ENCODE peak calls at places on chromosome 14, in four cellular contexts. S, Z, V and X are unnamed samples.

GRCh38 chr14:76098047-76098446 is 53.7 kb upstream of the GPATCH2L start:
- DNase-seq in Z (no peak), S (no peak), V (no peak), X (no peak)

GRCh38 chr14:27026097-27026496 is 428.3 kb upstream of the NOVA1 start:
- DNase-seq in S (no peak), Z (no peak), V (no peak), X (no peak)

GRCh38 chr14:59905193-59905592 is 14.8 kb upstream of the LRRC9 start:
- DNase-seq in S (no peak), Z (no peak), V (no peak), X (no peak)

GRCh38 chr14:61153436-61153835 is 127.7 kb downstream of the TMEM30B start:
- DNase-seq in S (no peak), Z (peak), V (no peak), X (peak)

GRCh38 chr14:73180385-73180805 is 44.1 kb downstream of the PSEN1 start:
- DNase-seq in S (no peak), Z (no peak), V (no peak), X (peak)

GRCh38 chr14:92135269-92135668 is 13.5 kb downstream of the CPSF2 start:
- DNase-seq in S (peak), V (peak), Z (no peak), X (peak)

GRCh38 chr14:37641117-37641516 is 45.7 kb downstream of the TTC6 start:
- DNase-seq in Z (no peak), V (no peak), S (no peak), X (no peak)

GRCh38 chr14:95068521-95068920 is 88.8 kb downstream of the DICER1 start:
- DNase-seq in V (no peak), S (no peak), Z (no peak), X (no peak)

GRCh38 chr14:20690848-20691640 is 2.5 kb downstream of the ANG start:
- DNase-seq in V (peak), S (peak), Z (peak), X (peak)

GRCh38 chr14:45742187-45742586 is 489.2 kb upstream of the MIS18BP1 start:
- DNase-seq in V (no peak), S (no peak), Z (no peak), X (no peak)

DNA sequence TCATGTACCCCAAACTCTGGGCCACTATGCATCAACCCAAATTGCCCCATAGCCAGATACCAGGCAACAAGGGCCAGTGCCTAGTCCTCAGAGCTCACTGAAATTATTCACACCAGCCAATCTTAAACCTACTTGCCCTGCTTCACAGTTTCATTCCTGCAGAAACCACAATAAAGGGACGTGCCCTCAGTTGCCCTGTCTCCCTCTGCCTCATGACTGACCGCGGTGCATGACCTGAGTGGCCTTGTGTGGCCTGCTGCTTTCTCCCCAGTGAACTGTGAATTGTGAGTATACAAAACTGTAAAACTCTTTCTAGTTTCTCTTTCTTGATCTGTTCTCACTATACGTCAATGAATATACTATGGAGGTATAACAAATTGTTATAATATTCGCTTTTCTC is 490.9 kb upstream of the MIS18BP1 start:
- DNase-seq in S (no peak), V (no peak), Z (no peak), X (no peak)
- TF ChIP-seq NR3C1 in S (no peak), V (no peak), Z (no peak), X (no peak)

DNA sequence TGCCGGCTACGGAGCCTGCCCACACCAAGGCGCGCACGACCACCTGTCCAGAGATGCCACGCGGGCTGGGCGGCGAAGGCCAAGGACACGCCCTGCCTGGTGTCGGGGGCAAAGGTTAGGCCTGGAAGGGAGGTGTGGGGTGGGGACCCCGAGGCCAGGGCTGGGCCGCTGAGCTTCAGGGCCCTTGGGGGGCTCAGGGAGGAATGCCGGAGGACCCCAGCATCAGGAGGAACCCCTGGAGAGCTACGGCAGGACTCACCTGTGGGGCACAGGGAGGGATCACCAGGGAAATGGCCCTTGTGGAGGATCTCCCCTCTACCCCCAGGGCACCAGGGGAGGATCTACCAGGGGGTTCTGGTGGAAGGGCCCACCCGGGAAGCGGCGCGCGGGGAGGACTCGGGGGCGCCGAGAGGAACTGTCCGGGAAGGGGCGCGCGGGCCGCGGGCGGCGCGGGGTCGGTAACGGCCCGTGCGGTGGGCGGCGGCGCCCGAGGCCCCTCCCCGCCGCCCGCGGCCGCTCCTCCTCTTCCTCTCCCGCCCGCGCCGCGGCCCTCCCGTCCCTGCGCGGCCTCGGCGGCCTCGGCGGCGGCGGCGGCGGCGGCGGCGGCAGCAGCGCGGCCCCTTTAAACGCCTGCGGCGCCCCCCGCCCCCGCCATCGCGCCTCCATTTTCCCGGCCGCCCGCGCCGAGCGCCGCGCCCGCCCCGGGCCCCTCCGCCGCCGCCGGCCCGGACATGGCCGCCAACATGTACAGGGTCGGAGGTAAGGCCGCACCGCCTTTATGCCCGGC is at the start of gene MTA1:
- DNase-seq in S (no peak), Z (no peak), V (peak), X (peak)
- TF ChIP-seq NR3C1 in S (no peak), Z (no peak), V (no peak), X (no peak)

GRCh38 chr14:102696332-102696731 is 80.9 kb upstream of the TRAF3 start:
- DNase-seq in S (no peak), Z (no peak), V (no peak), X (peak)
- TF ChIP-seq NR3C1 in S (no peak), Z (no peak), V (no peak), X (no peak)

GRCh38 chr14:78543433-78543832 is 373.3 kb downstream of the NRXN3 start:
- DNase-seq in Z (no peak), V (no peak), S (no peak), X (no peak)
- TF ChIP-seq NR3C1 in Z (no peak), V (no peak), S (no peak), X (no peak)

GRCh38 chr14:78586681-78587080 is 416.5 kb downstream of the NRXN3 start:
- DNase-seq in Z (no peak), V (no peak), S (no peak), X (no peak)
- TF ChIP-seq NR3C1 in Z (no peak), V (no peak), S (no peak), X (no peak)

GRCh38 chr14:69980457-69981414 is 101.5 kb downstream of the SMOC1 start:
- DNase-seq in S (no peak), V (no peak), Z (no peak), X (no peak)

GRCh38 chr14:69983317-69983716 is 104.1 kb downstream of the SMOC1 start:
- DNase-seq in S (no peak), Z (no peak), V (no peak), X (no peak)

GRCh38 chr14:69985456-69985855 is 106.2 kb downstream of the SMOC1 start:
- DNase-seq in S (no peak), Z (no peak), V (no peak), X (no peak)

GRCh38 chr14:69982220-69982795 is 103.1 kb downstream of the SMOC1 start:
- DNase-seq in Z (no peak), S (no peak), V (no peak), X (no peak)

GRCh38 chr14:69979882-69980281 is 100.7 kb downstream of the SMOC1 start:
- DNase-seq in S (no peak), V (no peak), Z (no peak), X (no peak)
- TF ChIP-seq NR3C1 in S (no peak), V (no peak), Z (no peak), X (no peak)

DNA sequence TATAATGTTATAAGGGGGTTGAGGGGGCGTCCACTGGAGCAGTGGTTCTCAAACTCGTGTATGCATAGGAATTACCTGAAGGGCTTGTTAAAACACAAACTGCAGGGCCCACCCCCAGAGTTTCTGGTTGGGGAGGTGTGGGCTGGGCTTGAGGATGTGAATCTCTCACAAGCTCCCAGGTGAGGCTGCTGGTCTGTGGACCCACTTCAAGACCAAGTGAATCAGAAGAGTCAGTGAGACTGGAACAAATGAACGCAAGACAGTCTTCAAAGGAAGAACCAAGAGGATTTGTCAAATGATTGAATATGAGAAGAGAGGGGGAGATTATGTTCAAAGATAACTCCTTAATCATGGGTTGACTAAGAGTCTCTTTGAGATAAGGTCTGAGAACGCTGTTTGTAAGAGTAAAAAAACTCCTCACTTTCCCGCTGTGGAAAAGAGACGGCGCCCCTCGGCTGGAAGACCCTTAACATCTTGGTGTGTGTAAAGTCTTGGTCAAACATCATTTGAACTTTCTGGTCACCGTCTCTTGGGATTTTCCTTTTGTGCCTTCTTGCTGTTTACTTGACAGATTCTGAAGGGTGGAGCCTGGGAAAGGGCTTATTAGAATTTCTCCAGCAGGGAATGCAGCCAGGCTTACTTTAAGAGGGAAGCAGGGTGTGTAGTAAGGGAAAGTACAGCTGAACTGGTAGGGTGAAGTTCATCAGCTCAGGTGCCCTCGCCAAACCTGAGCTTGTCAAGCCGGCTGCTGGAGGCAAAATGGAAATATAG is 5.3 kb upstream of the FOXN3 start:
- DNase-seq in V (no peak), S (no peak), Z (no peak), X (no peak)
- TF ChIP-seq NR3C1 in V (no peak), S (no peak), Z (no peak), X (no peak)